ENCODE peak calls at places on chromosome 1, in six cellular contexts. R is Peyer's patch, L is right lobe of liver, A is thyroid gland, T is uterus, S is breast epithelium. C is an unnamed sample.

GRCh38 chr1:151813271-151813977 is 8.2 kb upstream of the LINGO4 start:
- DNase-seq in A (no peak), T (no peak), S (no peak), L (no peak), R (no peak), C (no peak)

GRCh38 chr1:96962807-96963206 is 241.2 kb downstream of the PTBP2 start:
- DNase-seq in T (no peak), L (no peak), A (no peak), S (peak), R (no peak), C (peak)

GRCh38 chr1:159924025-159924790 is 1.1 kb downstream of the TAGLN2 start:
- DNase-seq in T (peak), R (peak), S (peak), L (peak), A (peak), C (peak)

GRCh38 chr1:94142022-94142421 is 21.1 kb upstream of the ABCA4 start:
- DNase-seq in R (no peak), A (no peak), L (no peak), T (no peak), S (no peak), C (no peak)

GRCh38 chr1:90204780-90205179 is 209.9 kb downstream of the ZNF326 start:
- DNase-seq in R (no peak), A (no peak), S (no peak), L (no peak), T (no peak), C (no peak)

GRCh38 chr1:173444757-173445156 is 32.4 kb upstream of the PRDX6 start:
- DNase-seq in S (no peak), T (no peak), L (no peak), R (no peak), A (no peak), C (no peak)

GRCh38 chr1:113868387-113869083 is 3.0 kb downstream of the PTPN22 start:
- DNase-seq in L (no peak), R (no peak), A (no peak), S (no peak), T (no peak), C (no peak)

GRCh38 chr1:51427438-51427837 is 91.6 kb downstream of the EPS15 start:
- DNase-seq in S (no peak), R (no peak), A (no peak), T (no peak), L (no peak), C (no peak)

GRCh38 chr1:161399257-161399998 is 31.8 kb upstream of the CFAP126 start:
- DNase-seq in A (peak), R (peak), T (peak), L (peak), S (peak), C (peak)
- TF ChIP-seq POLR2A in A (no peak), R (peak), T (peak), L (peak), S (no peak), C (peak)

GRCh38 chr1:179025125-179025974 is at the start of gene FAM20B:
- DNase-seq in A (peak), L (peak), S (peak), T (peak), R (peak), C (peak)
- TF ChIP-seq POLR2A in A (no peak), L (no peak), S (no peak), T (no peak), R (no peak), C (no peak)

GRCh38 chr1:32105338-32105737 is 2.5 kb upstream of the KPNA6 start:
- DNase-seq in A (no peak), L (no peak), T (no peak), S (no peak), R (no peak), C (no peak)

GRCh38 chr1:32111789-32112188 is 3.9 kb downstream of the KPNA6 start:
- DNase-seq in T (no peak), L (no peak), S (no peak), A (no peak), R (no peak), C (no peak)

GRCh38 chr1:32111040-32111628 is 3.3 kb downstream of the KPNA6 start:
- DNase-seq in A (no peak), R (no peak), S (no peak), T (no peak), L (no peak), C (no peak)

GRCh38 chr1:32106663-32107273 is 1.1 kb upstream of the KPNA6 start:
- DNase-seq in T (no peak), R (no peak), A (no peak), S (no peak), L (no peak), C (no peak)

DNA sequence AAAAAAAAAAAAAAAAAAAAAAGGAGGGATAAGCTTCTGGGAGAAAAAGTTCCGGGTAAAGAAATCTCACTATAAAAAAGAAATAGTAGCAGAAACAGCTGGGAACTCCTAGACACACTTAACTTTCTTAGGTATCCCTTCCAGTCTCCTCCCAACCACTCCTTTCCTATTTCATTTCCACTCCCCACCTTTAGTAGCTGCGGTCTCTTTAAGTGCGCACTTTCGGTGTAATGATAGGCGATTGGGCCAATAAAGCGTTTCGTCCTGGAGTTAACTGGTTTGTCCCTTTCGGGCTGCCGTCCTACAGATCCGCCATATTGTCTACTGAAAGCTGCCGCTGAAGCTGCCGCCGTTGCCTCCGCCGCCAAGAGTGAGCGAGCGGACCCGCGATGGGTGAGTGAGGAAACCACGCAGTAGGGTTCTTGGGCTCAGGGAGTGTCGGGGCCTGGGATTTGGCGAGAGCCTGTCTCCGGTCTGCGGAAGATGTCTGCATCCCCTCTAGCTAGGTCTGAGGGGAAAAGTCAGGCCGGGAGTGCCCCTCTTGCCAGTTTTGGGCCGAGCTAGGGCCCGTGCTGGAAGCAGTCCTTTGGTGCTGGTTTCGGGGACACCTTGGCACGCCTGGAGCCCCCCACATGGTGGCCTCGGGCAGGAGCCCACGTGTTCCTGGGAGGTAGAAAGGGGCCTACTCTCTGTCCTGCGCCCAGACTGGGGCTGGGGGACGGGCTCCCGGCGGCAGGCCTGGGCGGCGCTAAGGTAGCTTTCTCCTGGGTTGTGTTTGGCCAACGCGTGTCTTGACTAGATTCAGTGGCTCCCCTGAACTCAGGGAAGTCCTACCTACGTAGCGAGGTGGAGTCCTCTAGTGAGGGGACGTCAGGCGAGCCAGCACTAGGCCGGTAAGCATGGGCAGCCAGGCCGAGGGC is at the start of gene KPNA6:
- DNase-seq in R (peak), T (peak), S (peak), A (peak), L (peak), C (peak)
- TF ChIP-seq POLR2A in R (no peak), T (peak), S (peak), A (no peak), L (no peak), C (peak)

GRCh38 chr1:155977607-155978324 is 581 bp downstream of the ARHGEF2 start:
- DNase-seq in L (no peak), S (peak), T (peak), R (no peak), A (peak), C (peak)

GRCh38 chr1:155979525-155980343 is 1.4 kb upstream of the ARHGEF2 start:
- DNase-seq in L (no peak), R (peak), A (peak), T (peak), S (no peak), C (no peak)

GRCh38 chr1:155976913-155977606 is 1.3 kb downstream of the ARHGEF2 start:
- DNase-seq in L (no peak), S (no peak), A (peak), R (no peak), T (no peak), C (no peak)

GRCh38 chr1:155978973-155979429 is 654 bp upstream of the ARHGEF2 start:
- DNase-seq in T (peak), S (no peak), R (no peak), L (no peak), A (no peak), C (no peak)

GRCh38 chr1:155978325-155978972 is at the start of gene ARHGEF2:
- DNase-seq in L (peak), S (peak), A (peak), R (peak), T (peak), C (peak)
- TF ChIP-seq POLR2A in L (peak), S (peak), A (no peak), R (peak), T (peak), C (peak)

DNA sequence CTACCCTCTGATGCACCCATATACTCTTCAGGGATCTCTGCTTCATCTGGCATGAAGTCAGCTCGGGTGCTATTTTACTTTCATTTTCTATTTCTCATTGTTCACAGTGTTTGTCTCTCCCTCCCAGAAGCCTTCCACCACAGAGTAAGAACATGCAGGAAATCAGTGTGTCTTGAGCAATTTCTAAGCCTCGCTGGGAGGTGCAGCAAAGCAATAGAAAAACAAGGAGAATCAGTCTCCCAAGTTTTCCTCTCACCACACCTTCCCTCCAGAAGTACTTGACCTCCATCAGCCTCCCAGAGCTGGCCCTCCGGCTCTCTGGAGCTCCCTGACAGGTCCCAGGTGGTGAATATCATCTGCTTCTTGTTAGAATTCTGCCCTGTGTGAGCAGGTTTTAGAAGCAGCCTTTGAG is 594.7 kb upstream of the CAMK1G start:
- DNase-seq in L (no peak), R (no peak), T (no peak), A (peak), S (no peak), C (no peak)
- TF ChIP-seq POLR2A in L (no peak), R (no peak), T (no peak), A (no peak), S (no peak), C (no peak)

GRCh38 chr1:20290624-20291597 is at the start of gene VWA5B1:
- DNase-seq in L (no peak), A (peak), R (no peak), T (no peak), S (no peak), C (no peak)
- TF ChIP-seq POLR2A in L (no peak), A (no peak), R (no peak), T (no peak), S (no peak), C (no peak)

DNA sequence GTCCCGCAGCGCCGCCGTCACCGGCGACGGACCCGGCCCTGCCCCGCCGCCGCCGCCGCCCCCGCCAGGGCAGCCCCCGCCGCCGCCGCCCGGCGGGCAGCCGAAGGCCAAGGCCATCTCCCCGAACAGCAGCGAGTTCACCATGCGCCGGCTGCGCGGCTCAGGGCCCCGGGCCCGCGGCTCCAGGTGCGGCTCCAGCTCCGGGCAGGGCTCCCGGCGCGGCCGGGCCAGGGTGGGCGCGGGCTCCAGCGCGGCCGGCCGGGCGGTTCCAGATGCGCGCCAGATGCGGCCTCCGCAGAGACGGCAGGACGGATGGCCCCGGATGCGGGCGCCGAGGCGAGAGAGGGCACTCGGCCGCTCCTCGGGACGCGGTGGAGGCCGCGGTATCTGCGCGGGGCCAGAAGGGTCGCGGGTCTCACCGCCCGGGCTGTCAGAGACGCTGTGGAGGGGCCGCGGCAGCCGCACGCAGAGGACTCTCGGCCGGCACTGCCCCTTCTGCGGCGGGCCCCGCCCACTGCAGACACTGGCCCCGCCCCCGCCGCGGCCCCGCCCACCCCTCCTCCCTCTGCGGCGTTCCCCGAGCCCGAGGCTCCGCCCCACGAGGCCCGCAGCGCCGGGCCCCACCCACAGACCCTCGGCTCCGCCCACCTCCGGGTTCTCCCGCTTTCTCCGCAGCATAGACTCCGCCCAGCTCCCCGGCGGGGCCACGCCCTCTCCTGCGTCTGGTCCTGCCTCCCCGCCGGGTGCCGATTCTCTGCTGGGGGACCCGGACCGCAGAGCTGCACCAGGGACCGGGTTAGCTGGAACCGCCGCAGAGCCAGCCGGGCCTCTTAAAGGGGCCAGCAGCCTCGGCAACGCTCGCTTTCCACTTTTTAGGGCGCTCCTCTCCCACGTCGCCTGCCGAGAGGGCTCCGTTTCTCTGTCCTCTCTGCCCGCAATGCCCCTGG is at the start of gene IFFO2:
- DNase-seq in S (peak), T (peak), L (peak), A (peak), R (peak), C (peak)
- TF ChIP-seq POLR2A in S (peak), T (peak), L (peak), A (peak), R (peak), C (peak)

GRCh38 chr1:153569465-153569864 is 3.8 kb upstream of the S100A2 start:
- DNase-seq in A (no peak), R (no peak), T (no peak), S (no peak), L (no peak), C (no peak)

GRCh38 chr1:153573351-153573750 is 7.7 kb upstream of the S100A2 start:
- DNase-seq in L (no peak), S (no peak), T (no peak), A (no peak), R (no peak), C (no peak)

GRCh38 chr1:153570874-153571273 is 5.2 kb upstream of the S100A2 start:
- DNase-seq in L (no peak), A (no peak), R (no peak), S (no peak), T (no peak), C (no peak)

GRCh38 chr1:153571706-153572105 is 6.1 kb upstream of the S100A2 start:
- DNase-seq in S (no peak), A (no peak), R (no peak), T (no peak), L (no peak), C (no peak)

DNA sequence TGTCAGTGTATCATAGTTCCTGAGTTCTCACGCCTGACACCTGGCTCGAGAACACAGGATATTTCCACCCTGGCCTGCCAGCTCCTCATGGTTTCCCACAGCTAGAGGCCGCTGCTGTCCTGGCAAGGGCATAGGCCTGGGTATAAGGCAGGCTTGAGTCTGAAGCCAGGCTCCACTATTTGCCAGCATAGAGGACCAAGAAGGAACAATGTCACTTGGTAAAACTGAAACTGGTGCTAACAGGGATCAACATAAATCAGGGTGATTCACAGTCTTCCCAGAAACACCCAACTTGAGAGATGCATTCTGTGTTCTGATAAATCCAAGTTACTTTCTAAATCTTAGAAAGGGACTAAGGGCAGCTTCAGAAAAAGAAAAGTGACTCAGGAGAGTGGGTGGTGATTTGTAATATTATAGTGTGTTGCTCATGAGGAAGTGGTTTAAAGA is 6.9 kb upstream of the S100A2 start:
- DNase-seq in A (peak), S (peak), T (peak), R (peak), L (peak), C (peak)
- TF ChIP-seq POLR2A in A (no peak), S (no peak), T (no peak), R (peak), L (no peak), C (no peak)

DNA sequence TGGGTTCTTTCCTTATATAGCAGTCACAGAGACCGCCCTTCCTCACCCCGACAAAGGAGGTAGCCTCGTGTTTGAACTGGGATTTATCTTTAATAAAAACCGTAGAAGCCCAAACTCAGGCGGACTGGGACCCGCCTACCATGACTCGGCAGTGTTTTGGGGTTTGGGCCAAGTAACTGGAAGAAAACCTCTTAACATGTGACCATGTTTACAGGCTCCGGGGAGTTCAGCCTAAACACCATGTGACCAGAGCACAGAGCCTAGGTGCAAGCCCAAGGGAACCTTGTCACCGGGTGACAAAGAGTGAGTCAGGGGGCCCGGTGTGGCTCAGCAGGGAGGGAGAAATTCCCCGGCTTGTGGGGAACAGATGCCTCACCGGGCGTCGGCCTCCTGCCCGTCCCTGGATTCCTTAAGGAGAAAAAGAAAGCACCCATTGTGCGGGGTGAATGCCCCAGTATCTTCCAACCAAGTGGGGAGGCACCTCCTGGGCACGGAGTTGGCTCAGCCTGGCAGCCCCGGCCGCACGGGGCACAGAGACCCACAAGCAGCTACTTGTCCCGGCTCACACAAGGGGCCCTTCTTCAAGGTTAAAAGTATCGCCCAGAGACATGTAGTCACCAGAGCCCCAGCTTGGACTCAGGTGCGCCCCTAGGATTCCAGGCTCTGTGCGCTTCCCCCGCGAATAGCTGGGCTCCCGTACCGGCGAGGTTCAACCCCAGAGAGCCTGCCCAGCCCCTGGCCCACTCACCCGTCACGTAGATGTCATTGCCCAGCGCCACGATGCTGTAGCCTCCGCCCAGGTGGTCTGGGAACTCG is 1.4 kb downstream of the KLHL21 start:
- DNase-seq in R (peak), T (peak), S (peak), A (peak), L (peak), C (peak)
- TF ChIP-seq POLR2A in R (peak), T (peak), S (peak), A (peak), L (peak), C (peak)